ENCODE peak calls at places on chromosomes 13 and 19, in nine cellular contexts. O is GM12865, K is GM13977, U is pancreas, W is progenitor cell of endocrine pancreas, I is tibial nerve, N is MCF 10A, M is uterus, H is glutamatergic neuron. F is an unnamed sample.

GRCh38 chr13:91078093-91078679 is 269.3 kb upstream of the MIR17HG start:
- DNase-seq in O (no peak), K (peak; percentile 12), U (no peak), W (no peak), I (no peak), N (peak; percentile 36), M (no peak), H (no peak), F (no peak)

GRCh38 chr13:110555601-110556223 is 5.8 kb downstream of the RAB20 start:
- DNase-seq in O (no peak), K (no peak), U (peak; percentile 79), W (no peak), I (no peak), N (no peak), M (no peak), H (no peak), F (no peak)

GRCh38 chr13:26050568-26051230 is 1.1 kb downstream of the SHISA2 start:
- DNase-seq in O (no peak), K (peak; percentile 18), U (peak; percentile 15), W (peak; percentile 52), I (no peak), N (no peak), M (no peak), H (peak; percentile 89), F (no peak)

GRCh38 chr13:45658586-45659235 is 43.2 kb upstream of the ERICH6B start:
- DNase-seq in O (no peak), K (no peak), U (no peak), W (no peak), I (no peak), N (peak; percentile 70), M (no peak), H (no peak), F (no peak)

GRCh38 chr13:85985791-85986190 is 186.6 kb upstream of the SLITRK6 start:
- DNase-seq in O (no peak), K (no peak), U (no peak), W (no peak), I (no peak), N (peak; percentile 47), M (no peak), H (no peak), F (no peak)

GRCh38 chr13:100589178-100589725 is 663 bp upstream of the GGACT start:
- DNase-seq in O (no peak), K (no peak), U (no peak), W (no peak), I (no peak), N (no peak), M (no peak), H (no peak), F (no peak)

GRCh38 chr13:112438515-112438914 is 62.4 kb downstream of the SPACA7 start:
- DNase-seq in O (no peak), K (no peak), U (no peak), W (no peak), I (no peak), N (no peak), M (no peak), H (no peak), F (no peak)

GRCh38 chr13:44860427-44860826 is 128.8 kb downstream of the NUFIP1 start:
- DNase-seq in O (no peak), K (no peak), U (no peak), W (no peak), I (no peak), N (no peak), M (no peak), H (no peak), F (no peak)

GRCh38 chr13:50129065-50129922 is 114.0 kb downstream of the KCNRG start:
- DNase-seq in O (peak; percentile 77), K (peak; percentile 67), U (no peak), W (no peak), I (peak; percentile 57), N (no peak), M (no peak), H (peak; percentile 32), F (no peak)

GRCh38 chr19:14073925-14074838 is 1.6 kb downstream of the MISP3 start:
- DNase-seq in O (no peak), K (peak; percentile 41), U (no peak), W (no peak), I (peak; percentile 23), N (peak; percentile 49), M (peak; percentile 33), H (peak; percentile 50), F (peak; percentile 51)

DNA sequence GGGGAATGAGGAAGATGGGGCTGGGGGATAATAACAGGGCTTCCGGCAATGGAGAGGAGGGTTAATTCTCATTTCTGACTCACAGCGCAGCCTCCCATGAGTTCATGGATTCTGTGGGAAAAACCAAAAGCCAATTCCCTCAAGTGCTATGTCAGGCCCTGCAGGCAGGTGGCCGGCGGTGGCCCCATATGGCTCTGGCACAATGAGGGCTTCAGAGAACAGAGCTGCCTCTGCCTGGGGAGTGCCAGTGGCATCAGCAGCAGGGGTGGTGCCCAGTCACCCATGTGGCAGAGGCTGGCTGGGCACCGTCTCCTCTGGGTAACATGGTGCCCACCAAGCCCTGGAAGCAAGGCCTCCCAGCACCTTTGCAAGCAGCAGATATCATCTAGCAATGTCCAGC is 69.1 kb downstream of the ALOX5AP start:
- DNase-seq in O (no peak), K (no peak), U (no peak), W (no peak), I (no peak), N (no peak), M (no peak), H (peak; percentile 43), F (no peak)
- TF ChIP-seq CTCF in O (no peak), K (no peak), U (no peak), W (no peak), I (peak; percentile 24), N (no peak), M (no peak), H (peak; percentile 37), F (no peak)

GRCh38 chr13:64470751-64471150 is 2759.4 kb downstream of the PCDH9 start:
- DNase-seq in O (no peak), K (no peak), U (no peak), W (no peak), I (no peak), N (no peak), M (no peak), H (no peak), F (no peak)

DNA sequence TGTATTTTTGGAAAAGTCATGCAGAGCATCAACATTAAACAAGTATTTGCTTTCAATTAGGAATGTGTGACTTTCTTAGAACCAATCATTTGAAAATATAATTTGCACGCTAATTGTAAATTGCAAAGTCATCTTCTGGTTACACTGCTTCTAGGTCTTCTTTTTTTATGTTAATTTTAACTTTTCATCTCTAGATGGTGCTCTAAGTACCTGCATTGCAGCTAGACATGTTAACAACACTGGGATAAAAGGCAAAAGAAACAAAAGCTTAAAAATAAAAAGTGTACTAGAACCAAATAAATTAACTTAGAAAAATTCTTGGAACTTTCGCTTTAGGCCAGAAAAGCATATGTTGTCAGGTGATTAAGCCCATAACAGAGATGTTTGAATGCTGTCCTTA is 2758.2 kb downstream of the PCDH9 start:
- DNase-seq in O (no peak), K (no peak), U (no peak), W (no peak), I (no peak), N (peak; percentile 43), M (no peak), H (no peak), F (no peak)
- TF ChIP-seq CTCF in O (no peak), K (peak; percentile 26), U (no peak), W (peak; percentile 60), I (no peak), N (peak; percentile 55), M (no peak), H (no peak), F (no peak)

GRCh38 chr19:12782174-12782423 is 6.7 kb upstream of the HOOK2 start:
- DNase-seq in O (no peak), K (no peak), U (no peak), W (no peak), I (peak; percentile 72), N (no peak), M (no peak), H (no peak), F (no peak)

GRCh38 chr19:12777217-12778019 is 2.1 kb upstream of the HOOK2 start:
- DNase-seq in O (peak; percentile 87), K (peak; percentile 82), U (peak; percentile 82), W (peak; percentile 76), I (peak; percentile 78), N (peak; percentile 80), M (peak; percentile 83), H (peak; percentile 91), F (no peak)

GRCh38 chr19:12778020-12778904 is 2.9 kb upstream of the HOOK2 start:
- DNase-seq in O (peak; percentile 81), K (peak; percentile 70), U (peak; percentile 91), W (no peak), I (peak; percentile 63), N (peak; percentile 80), M (peak; percentile 72), H (peak; percentile 75), F (no peak)

GRCh38 chr19:12778905-12779161 is 3.5 kb upstream of the HOOK2 start:
- DNase-seq in O (peak; percentile 37), K (no peak), U (no peak), W (no peak), I (no peak), N (no peak), M (no peak), H (no peak), F (no peak)

DNA sequence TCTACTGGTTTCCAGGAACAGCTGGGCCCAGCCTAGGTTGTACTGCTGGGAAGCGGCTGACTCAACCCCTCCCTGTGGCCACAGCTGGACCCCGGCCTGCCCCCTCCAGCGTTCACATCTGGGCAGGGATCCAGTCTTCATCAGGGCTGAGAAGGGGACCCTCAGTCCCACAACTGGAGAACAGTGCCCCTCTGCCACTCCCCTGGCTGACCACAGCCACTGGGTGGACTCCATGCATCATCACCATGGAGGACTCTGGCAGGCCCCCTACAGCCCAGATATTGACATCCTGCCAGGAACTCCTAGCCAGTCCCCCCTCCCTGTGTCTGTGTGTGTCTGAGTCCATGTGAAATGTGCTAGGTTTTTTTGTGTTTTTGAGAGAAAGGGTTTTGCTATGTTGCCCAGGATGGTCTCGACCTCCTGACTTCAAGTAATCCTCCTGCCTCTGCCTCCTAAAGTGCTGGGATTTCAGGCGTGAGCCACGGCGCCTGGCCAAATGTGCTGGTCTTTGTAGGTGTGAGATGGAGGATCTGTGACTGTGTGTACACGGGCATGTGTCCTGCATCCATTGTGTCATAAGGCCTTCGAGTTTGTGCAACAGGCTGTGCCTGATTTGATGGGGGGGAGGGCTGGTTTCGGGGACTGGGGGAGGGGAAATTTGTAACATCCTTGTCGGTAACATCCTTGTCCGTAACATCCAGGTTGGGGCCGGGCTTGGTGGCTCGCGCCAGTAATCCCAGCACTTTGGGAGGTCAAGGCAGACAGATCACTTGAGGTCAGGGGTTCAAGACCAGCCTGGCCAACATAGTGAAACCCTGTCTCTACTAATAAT is 4.0 kb upstream of the HOOK2 start:
- DNase-seq in O (peak; percentile 64), K (no peak), U (peak; percentile 52), W (no peak), I (no peak), N (peak; percentile 51), M (peak; percentile 75), H (peak; percentile 47), F (no peak)
- TF ChIP-seq CTCF in O (peak; percentile 11), K (peak; percentile 5), U (no peak), W (no peak), I (no peak), N (no peak), M (no peak), H (no peak), F (no peak)

DNA sequence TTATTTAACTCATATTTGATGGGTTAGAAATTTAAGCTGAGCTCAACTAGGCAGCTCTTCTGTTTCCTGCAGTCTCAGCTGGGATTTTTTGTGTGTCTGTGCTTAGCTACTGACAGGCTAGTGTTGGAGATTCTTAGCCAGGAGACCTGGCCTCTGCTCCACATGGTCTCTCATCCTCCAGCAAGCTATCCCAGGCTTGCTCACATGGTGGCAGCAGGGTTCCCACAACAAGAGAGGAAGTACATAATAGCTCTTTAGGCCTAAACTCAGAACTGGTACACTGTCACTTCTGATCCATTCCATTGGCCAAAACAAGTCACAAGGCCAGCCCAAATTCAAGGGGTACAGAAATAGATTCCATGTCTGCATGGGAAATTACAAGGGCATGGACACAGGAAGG is 406.2 kb downstream of the SUCLA2 start:
- DNase-seq in O (peak; percentile 18), K (no peak), U (no peak), W (no peak), I (no peak), N (no peak), M (no peak), H (no peak), F (no peak)
- TF ChIP-seq CTCF in O (no peak), K (peak; percentile 21), U (no peak), W (no peak), I (no peak), N (no peak), M (no peak), H (no peak), F (no peak)

F was measured in omental fat pad.